ENCODE peak calls at places on chromosomes 13 and 19, in four cellular contexts. One of them, this sample, is unnamed.
A peak's percentile ranks its signal among the peaks of the same experiment; 100 is the strongest.

GRCh38 chr19:32748497-32748896 is 28.9 kb downstream of the TDRD12 start:
- DNase-seq in CD8-positive, alpha-beta memory T cell: no peak
- DNase-seq in Panc1: no peak
- DNase-seq in iris pigment epithelial cell: no peak
- DNase-seq in this sample: no peak

GRCh38 chr13:21124853-21125252 is 51.5 kb downstream of the SKA3 start:
- DNase-seq in CD8-positive, alpha-beta memory T cell: no peak
- DNase-seq in Panc1: no peak
- DNase-seq in iris pigment epithelial cell: peak; percentile 48
- DNase-seq in this sample: peak; percentile 53

GRCh38 chr19:55454787-55455243 is 6.6 kb downstream of the ISOC2 start:
- DNase-seq in CD8-positive, alpha-beta memory T cell: peak; percentile 62
- DNase-seq in Panc1: no peak
- DNase-seq in iris pigment epithelial cell: peak; percentile 45
- DNase-seq in this sample: no peak

GRCh38 chr19:43207991-43208390 is 2.6 kb upstream of the PSG4 start:
- DNase-seq in CD8-positive, alpha-beta memory T cell: no peak
- DNase-seq in Panc1: no peak
- DNase-seq in iris pigment epithelial cell: no peak
- DNase-seq in this sample: no peak

GRCh38 chr13:79541426-79542049 is 60.6 kb downstream of the NDFIP2 start:
- DNase-seq in CD8-positive, alpha-beta memory T cell: no peak
- DNase-seq in Panc1: peak; percentile 22
- DNase-seq in iris pigment epithelial cell: peak; percentile 67
- DNase-seq in this sample: peak; percentile 57

GRCh38 chr13:113653264-113654174 is 4.5 kb downstream of the ATP4B start:
- DNase-seq in CD8-positive, alpha-beta memory T cell: peak; percentile 55
- DNase-seq in Panc1: no peak
- DNase-seq in iris pigment epithelial cell: no peak
- DNase-seq in this sample: no peak

GRCh38 chr13:68199271-68199670 is 969.1 kb upstream of the PCDH9 start:
- DNase-seq in CD8-positive, alpha-beta memory T cell: no peak
- DNase-seq in Panc1: no peak
- DNase-seq in iris pigment epithelial cell: no peak
- DNase-seq in this sample: no peak

GRCh38 chr19:45496349-45496953 is 396 bp downstream of the RTN2 start:
- DNase-seq in CD8-positive, alpha-beta memory T cell: peak; percentile 71
- DNase-seq in Panc1: no peak
- DNase-seq in iris pigment epithelial cell: no peak
- DNase-seq in this sample: no peak

GRCh38 chr19:45376045-45376724 is 5.8 kb upstream of the ERCC2 start:
- DNase-seq in CD8-positive, alpha-beta memory T cell: no peak
- DNase-seq in Panc1: no peak
- DNase-seq in iris pigment epithelial cell: peak; percentile 98
- DNase-seq in this sample: peak; percentile 28

GRCh38 chr19:31543456-31543855 is 194.2 kb upstream of the TSHZ3 start:
- DNase-seq in CD8-positive, alpha-beta memory T cell: no peak
- DNase-seq in Panc1: no peak
- DNase-seq in iris pigment epithelial cell: no peak
- DNase-seq in this sample: no peak

GRCh38 chr13:40812724-40813445 is 23.5 kb downstream of the SLC25A15 start:
- DNase-seq in CD8-positive, alpha-beta memory T cell: no peak
- DNase-seq in Panc1: no peak
- DNase-seq in iris pigment epithelial cell: peak; percentile 63
- DNase-seq in this sample: no peak

GRCh38 chr13:77230560-77230959 is 96.3 kb downstream of the MYCBP2 start:
- DNase-seq in CD8-positive, alpha-beta memory T cell: no peak
- DNase-seq in Panc1: no peak
- DNase-seq in iris pigment epithelial cell: no peak
- DNase-seq in this sample: no peak

GRCh38 chr19:58033741-58034475 is at the start of gene ZSCAN1:
- DNase-seq in CD8-positive, alpha-beta memory T cell: peak; percentile 65
- DNase-seq in Panc1: no peak
- DNase-seq in iris pigment epithelial cell: peak; percentile 82
- DNase-seq in this sample: no peak

GRCh38 chr13:96984061-96984508 is 10.2 kb downstream of the OXGR1 start:
- DNase-seq in CD8-positive, alpha-beta memory T cell: no peak
- DNase-seq in Panc1: no peak
- DNase-seq in iris pigment epithelial cell: no peak
- DNase-seq in this sample: no peak

GRCh38 chr13:97224544-97225324 is 2.6 kb downstream of the MBNL2 start:
- DNase-seq in CD8-positive, alpha-beta memory T cell: peak; percentile 63
- DNase-seq in Panc1: no peak
- DNase-seq in iris pigment epithelial cell: peak; percentile 60
- DNase-seq in this sample: no peak

GRCh38 chr13:81639984-81640582 is 1299.2 kb upstream of the SPRY2 start:
- DNase-seq in CD8-positive, alpha-beta memory T cell: no peak
- DNase-seq in Panc1: no peak
- DNase-seq in iris pigment epithelial cell: peak; percentile 1
- DNase-seq in this sample: no peak

GRCh38 chr19:33887891-33888290 is 91.2 kb downstream of the KCTD15 start:
- DNase-seq in CD8-positive, alpha-beta memory T cell: no peak
- DNase-seq in Panc1: no peak
- DNase-seq in iris pigment epithelial cell: no peak
- DNase-seq in this sample: no peak

GRCh38 chr19:31113250-31113685 is 236.0 kb downstream of the TSHZ3 start:
- DNase-seq in CD8-positive, alpha-beta memory T cell: no peak
- DNase-seq in Panc1: peak; percentile 61
- DNase-seq in iris pigment epithelial cell: peak; percentile 27
- DNase-seq in this sample: no peak

GRCh38 chr19:2233601-2234280 is 2.4 kb downstream of the PLEKHJ1 start:
- DNase-seq in CD8-positive, alpha-beta memory T cell: no peak
- DNase-seq in Panc1: no peak
- DNase-seq in iris pigment epithelial cell: no peak
- DNase-seq in this sample: no peak

GRCh38 chr19:6739884-6740588 is 556 bp downstream of the TRIP10 start:
- DNase-seq in CD8-positive, alpha-beta memory T cell: no peak
- DNase-seq in Panc1: no peak
- DNase-seq in iris pigment epithelial cell: no peak
- DNase-seq in this sample: no peak

GRCh38 chr13:65347420-65348030 is 1882.6 kb downstream of the PCDH9 start:
- DNase-seq in CD8-positive, alpha-beta memory T cell: no peak
- DNase-seq in Panc1: no peak
- DNase-seq in iris pigment epithelial cell: no peak
- DNase-seq in this sample: no peak

GRCh38 chr13:110801044-110801443 is 87.5 kb downstream of the ING1 start:
- DNase-seq in CD8-positive, alpha-beta memory T cell: no peak
- DNase-seq in Panc1: no peak
- DNase-seq in iris pigment epithelial cell: no peak
- DNase-seq in this sample: no peak

GRCh38 chr19:55689366-55690108 is 14.5 kb downstream of the EPN1 start:
- DNase-seq in CD8-positive, alpha-beta memory T cell: peak; percentile 45
- DNase-seq in Panc1: no peak
- DNase-seq in iris pigment epithelial cell: no peak
- DNase-seq in this sample: no peak

GRCh38 chr19:44072543-44073401 is 813 bp downstream of the ZNF284 start:
- DNase-seq in CD8-positive, alpha-beta memory T cell: no peak
- DNase-seq in Panc1: no peak
- DNase-seq in iris pigment epithelial cell: peak; percentile 8
- DNase-seq in this sample: no peak

GRCh38 chr19:50046649-50047503 is 21.1 kb downstream of the ZNF473 start:
- DNase-seq in CD8-positive, alpha-beta memory T cell: peak; percentile 66
- DNase-seq in Panc1: no peak
- DNase-seq in iris pigment epithelial cell: no peak
- DNase-seq in this sample: no peak

GRCh38 chr19:8363803-8364771 is at the start of gene ANGPTL4:
- DNase-seq in CD8-positive, alpha-beta memory T cell: peak; percentile 58
- DNase-seq in Panc1: no peak
- DNase-seq in iris pigment epithelial cell: peak; percentile 85
- DNase-seq in this sample: no peak

GRCh38 chr13:41059466-41059865 is 1.8 kb upstream of the WBP4 start:
- DNase-seq in CD8-positive, alpha-beta memory T cell: no peak
- DNase-seq in Panc1: no peak
- DNase-seq in iris pigment epithelial cell: no peak
- DNase-seq in this sample: no peak

GRCh38 chr19:925912-926594 is at the start of gene ARID3A:
- DNase-seq in CD8-positive, alpha-beta memory T cell: no peak
- DNase-seq in Panc1: no peak
- DNase-seq in iris pigment epithelial cell: peak; percentile 84
- DNase-seq in this sample: no peak

GRCh38 chr13:107992542-107992941 is 222.8 kb downstream of the LIG4 start:
- DNase-seq in CD8-positive, alpha-beta memory T cell: no peak
- DNase-seq in Panc1: no peak
- DNase-seq in iris pigment epithelial cell: peak; percentile 9
- DNase-seq in this sample: no peak